ENCODE peak calls at places on chromosomes 4 and X, in six cellular contexts. One of them, this sample, is unnamed.

GRCh38 chr4:141563721-141564120 is 72.7 kb upstream of the IL15 start:
- DNase-seq in LoVo: no peak
- DNase-seq in NAMALWA: no peak
- DNase-seq in AG04450: no peak
- DNase-seq in LHCN-M2: no peak
- DNase-seq in endothelial cell of umbilical vein: no peak
- DNase-seq in this sample: no peak

GRCh38 chr4:71713611-71714203 is 70.2 kb downstream of the GC start:
- DNase-seq in LoVo: peak
- DNase-seq in NAMALWA: peak
- DNase-seq in AG04450: peak
- DNase-seq in LHCN-M2: peak
- DNase-seq in endothelial cell of umbilical vein: peak
- DNase-seq in this sample: peak

GRCh38 chrX:148871422-148872152 is 371.2 kb downstream of the AFF2 start:
- DNase-seq in LoVo: no peak
- DNase-seq in NAMALWA: no peak
- DNase-seq in AG04450: peak
- DNase-seq in LHCN-M2: peak
- DNase-seq in endothelial cell of umbilical vein: no peak
- DNase-seq in this sample: peak

GRCh38 chrX:1542994-1543725 is 6.2 kb upstream of the P2RY8 start:
- DNase-seq in LoVo: no peak
- DNase-seq in NAMALWA: no peak
- DNase-seq in AG04450: no peak
- DNase-seq in LHCN-M2: no peak
- DNase-seq in endothelial cell of umbilical vein: no peak
- DNase-seq in this sample: no peak

GRCh38 chr4:71549516-71550160 is 210.8 kb downstream of the SLC4A4 start:
- DNase-seq in LoVo: no peak
- DNase-seq in NAMALWA: no peak
- DNase-seq in AG04450: no peak
- DNase-seq in LHCN-M2: no peak
- DNase-seq in endothelial cell of umbilical vein: no peak
- DNase-seq in this sample: peak

GRCh38 chr4:8560265-8561047 is 19.7 kb upstream of the GPR78 start:
- DNase-seq in LoVo: no peak
- DNase-seq in NAMALWA: no peak
- DNase-seq in AG04450: no peak
- DNase-seq in LHCN-M2: no peak
- DNase-seq in endothelial cell of umbilical vein: no peak
- DNase-seq in this sample: peak

GRCh38 chr4:159269143-159269542 is 166.3 kb downstream of the RAPGEF2 start:
- DNase-seq in LoVo: no peak
- DNase-seq in NAMALWA: no peak
- DNase-seq in AG04450: no peak
- DNase-seq in LHCN-M2: no peak
- DNase-seq in endothelial cell of umbilical vein: no peak
- DNase-seq in this sample: no peak

GRCh38 chr4:53547983-53548382 is 43.3 kb downstream of the LNX1 start:
- DNase-seq in LoVo: no peak
- DNase-seq in NAMALWA: no peak
- DNase-seq in AG04450: no peak
- DNase-seq in LHCN-M2: no peak
- DNase-seq in endothelial cell of umbilical vein: peak
- DNase-seq in this sample: no peak

GRCh38 chrX:25083661-25084060 is 67.9 kb upstream of the ARX start:
- DNase-seq in LoVo: no peak
- DNase-seq in NAMALWA: no peak
- DNase-seq in AG04450: no peak
- DNase-seq in LHCN-M2: no peak
- DNase-seq in endothelial cell of umbilical vein: no peak
- DNase-seq in this sample: no peak

GRCh38 chrX:108072746-108073145 is 18.6 kb downstream of the PSMD10 start:
- DNase-seq in LoVo: no peak
- DNase-seq in NAMALWA: no peak
- DNase-seq in AG04450: peak
- DNase-seq in LHCN-M2: peak
- DNase-seq in endothelial cell of umbilical vein: peak
- DNase-seq in this sample: peak

GRCh38 chr4:17066972-17067371 is 168.5 kb upstream of the LDB2 start:
- DNase-seq in LoVo: no peak
- DNase-seq in NAMALWA: no peak
- DNase-seq in AG04450: peak
- DNase-seq in LHCN-M2: peak
- DNase-seq in endothelial cell of umbilical vein: peak
- DNase-seq in this sample: peak

GRCh38 chr4:101527186-101527585 is 179.9 kb upstream of the PPP3CA start:
- DNase-seq in LoVo: no peak
- DNase-seq in NAMALWA: no peak
- DNase-seq in AG04450: no peak
- DNase-seq in LHCN-M2: peak
- DNase-seq in endothelial cell of umbilical vein: no peak
- DNase-seq in this sample: no peak

GRCh38 chrX:10085223-10085622 is 71.6 kb upstream of the CLCN4 start:
- DNase-seq in LoVo: no peak
- DNase-seq in NAMALWA: no peak
- DNase-seq in AG04450: no peak
- DNase-seq in LHCN-M2: no peak
- DNase-seq in endothelial cell of umbilical vein: peak
- DNase-seq in this sample: no peak

GRCh38 chrX:119121341-119121740 is 6.3 kb downstream of the KIAA1210 start:
- DNase-seq in LoVo: no peak
- DNase-seq in NAMALWA: no peak
- DNase-seq in AG04450: no peak
- DNase-seq in LHCN-M2: peak
- DNase-seq in endothelial cell of umbilical vein: no peak
- DNase-seq in this sample: peak

GRCh38 chrX:133542476-133542875 is 127.2 kb upstream of the GPC4 start:
- DNase-seq in LoVo: no peak
- DNase-seq in NAMALWA: peak
- DNase-seq in AG04450: no peak
- DNase-seq in LHCN-M2: no peak
- DNase-seq in endothelial cell of umbilical vein: no peak
- DNase-seq in this sample: peak

GRCh38 chrX:45851434-45851991 is 650.8 kb upstream of the DIPK2B start:
- DNase-seq in LoVo: peak
- DNase-seq in NAMALWA: peak
- DNase-seq in AG04450: no peak
- DNase-seq in LHCN-M2: peak
- DNase-seq in endothelial cell of umbilical vein: peak
- DNase-seq in this sample: peak

GRCh38 chrX:13750812-13751211 is 16.3 kb downstream of the OFD1 start:
- DNase-seq in LoVo: no peak
- DNase-seq in NAMALWA: no peak
- DNase-seq in AG04450: no peak
- DNase-seq in LHCN-M2: no peak
- DNase-seq in endothelial cell of umbilical vein: no peak
- DNase-seq in this sample: no peak